ENCODE peak calls at places on chromosome 21, in ten cellular contexts. Z, J, A, S, Y, E, C, L, W and M are unnamed samples.

GRCh38 chr21:29343517-29343916 is 44.8 kb downstream of the BACH1 start:
- DNase-seq in Z (no peak), J (no peak), A (no peak), S (no peak), Y (no peak), E (no peak), C (no peak), L (no peak), W (no peak), M (no peak)

GRCh38 chr21:39079617-39080016 is 103.6 kb downstream of the PSMG1 start:
- DNase-seq in Z (peak), J (peak), A (peak), S (no peak), Y (no peak), E (no peak), C (no peak), L (no peak), W (no peak), M (peak)

GRCh38 chr21:27101533-27101932 is 134.6 kb upstream of the ADAMTS5 start:
- DNase-seq in Z (no peak), J (no peak), A (no peak), S (no peak), Y (no peak), E (no peak), C (no peak), L (no peak), W (no peak), M (no peak)

GRCh38 chr21:15009964-15010363 is 54.8 kb downstream of the NRIP1 start:
- DNase-seq in Z (no peak), J (no peak), A (no peak), S (no peak), Y (no peak), E (no peak), C (no peak), L (no peak), W (no peak), M (no peak)

GRCh38 chr21:25898671-25899070 is 163.9 kb downstream of the GABPA start:
- DNase-seq in Z (no peak), J (no peak), A (no peak), S (no peak), Y (no peak), E (no peak), C (no peak), L (no peak), W (no peak), M (no peak)

GRCh38 chr21:42209801-42210479 is 9.0 kb upstream of the ABCG1 start:
- DNase-seq in Z (no peak), J (no peak), A (no peak), S (no peak), Y (no peak), E (no peak), C (no peak), L (no peak), W (no peak), M (no peak)

GRCh38 chr21:25518491-25518911 is 88.8 kb downstream of the MRPL39 start:
- DNase-seq in Z (no peak), J (peak), A (no peak), S (no peak), Y (no peak), E (no peak), C (peak), L (no peak), W (no peak), M (no peak)

GRCh38 chr21:42375141-42375905 is 9.0 kb upstream of the TFF1 start:
- DNase-seq in Z (no peak), J (no peak), A (peak), S (no peak), Y (no peak), E (no peak), C (no peak), L (no peak), W (no peak), M (no peak)

GRCh38 chr21:34613679-34614442 is 1.1 kb downstream of the RCAN1 start:
- DNase-seq in Z (no peak), J (peak), A (peak), S (peak), Y (no peak), E (peak), C (no peak), L (peak), W (no peak), M (peak)

GRCh38 chr21:14977814-14978213 is 87.0 kb downstream of the NRIP1 start:
- DNase-seq in Z (no peak), J (no peak), A (no peak), S (no peak), Y (no peak), E (no peak), C (no peak), L (no peak), W (no peak), M (no peak)

GRCh38 chr21:42614391-42614790 is 39.0 kb upstream of the PDE9A start:
- DNase-seq in Z (no peak), J (no peak), A (no peak), S (peak), Y (peak), E (no peak), C (no peak), L (peak), W (no peak), M (peak)

GRCh38 chr21:25626752-25627151 is 12.3 kb upstream of the JAM2 start:
- DNase-seq in Z (peak), J (no peak), A (no peak), S (no peak), Y (no peak), E (no peak), C (no peak), L (no peak), W (no peak), M (peak)

GRCh38 chr21:38067086-38067739 is 151.0 kb upstream of the KCNJ6 start:
- DNase-seq in Z (peak), J (no peak), A (no peak), S (no peak), Y (no peak), E (no peak), C (no peak), L (no peak), W (no peak), M (no peak)

GRCh38 chr21:31873696-31874599 is 1.1 kb downstream of the HUNK start:
- DNase-seq in Z (peak), J (peak), A (peak), S (peak), Y (no peak), E (no peak), C (peak), L (peak), W (no peak), M (peak)

GRCh38 chr21:26041441-26042180 is 129.0 kb downstream of the APP start:
- DNase-seq in Z (no peak), J (no peak), A (no peak), S (no peak), Y (no peak), E (peak), C (no peak), L (no peak), W (peak), M (no peak)

GRCh38 chr21:25189497-25189896 is 417.8 kb downstream of the MRPL39 start:
- DNase-seq in Z (no peak), J (no peak), A (no peak), S (no peak), Y (no peak), E (no peak), C (no peak), L (no peak), W (no peak), M (no peak)

GRCh38 chr21:42530167-42530518 is 16.5 kb downstream of the SLC37A1 start:
- DNase-seq in Z (no peak), J (no peak), A (no peak), S (no peak), Y (no peak), E (no peak), C (no peak), L (peak), W (no peak), M (peak)

GRCh38 chr21:43662286-43662685 is 2.9 kb downstream of the RRP1B start:
- DNase-seq in Z (no peak), J (no peak), A (no peak), S (no peak), Y (no peak), E (no peak), C (no peak), L (no peak), W (no peak), M (no peak)

GRCh38 chr21:38965910-38966504 is 160.3 kb downstream of the ETS2 start:
- DNase-seq in Z (no peak), J (no peak), A (peak), S (no peak), Y (no peak), E (no peak), C (no peak), L (no peak), W (no peak), M (no peak)

GRCh38 chr21:45050361-45050785 is 24.0 kb upstream of the ADARB1 start:
- DNase-seq in Z (peak), J (no peak), A (no peak), S (no peak), Y (no peak), E (no peak), C (no peak), L (no peak), W (no peak), M (peak)

GRCh38 chr21:36419996-36420395 is 34.8 kb downstream of the CHAF1B start:
- DNase-seq in Z (peak), J (peak), A (peak), S (peak), Y (no peak), E (peak), C (peak), L (peak), W (peak), M (peak)

GRCh38 chr21:35423694-35424093 is 374.6 kb upstream of the RUNX1 start:
- DNase-seq in Z (no peak), J (no peak), A (no peak), S (no peak), Y (no peak), E (no peak), C (no peak), L (no peak), W (no peak), M (no peak)

GRCh38 chr21:33686386-33686785 is 44.1 kb downstream of the ITSN1 start:
- DNase-seq in Z (no peak), J (no peak), A (no peak), S (no peak), Y (no peak), E (no peak), C (no peak), L (no peak), W (no peak), M (no peak)

GRCh38 chr21:26120833-26121232 is 49.7 kb downstream of the APP start:
- DNase-seq in Z (no peak), J (no peak), A (no peak), S (no peak), Y (no peak), E (peak), C (no peak), L (no peak), W (no peak), M (no peak)

GRCh38 chr21:33908760-33909159 is 6.8 kb downstream of the ATP5PO start:
- DNase-seq in Z (no peak), J (no peak), A (no peak), S (no peak), Y (no peak), E (no peak), C (no peak), L (no peak), W (no peak), M (no peak)

GRCh38 chr21:45297869-45298268 is 10.2 kb upstream of the POFUT2 start:
- DNase-seq in Z (no peak), J (no peak), A (no peak), S (no peak), Y (no peak), E (no peak), C (no peak), L (no peak), W (no peak), M (peak)